ENCODE peak calls at places on chromosomes 3 and 15, in five cellular contexts. One of them, this sample, is unnamed.

GRCh38 chr3:67377299-67377698 is 277.1 kb downstream of the SUCLG2 start:
- DNase-seq in NCI-H1436: no peak
- DNase-seq in AG04450: no peak
- DNase-seq in T-helper 17 cell: no peak
- DNase-seq in T-helper 2 cell: no peak
- DNase-seq in this sample: no peak

GRCh38 chr15:74725845-74726773 is 781 bp upstream of the CYP1A1 start:
- DNase-seq in AG04450: no peak
- DNase-seq in NCI-H1436: no peak
- DNase-seq in T-helper 17 cell: peak
- DNase-seq in T-helper 2 cell: peak
- DNase-seq in this sample: peak

GRCh38 chr3:126117212-126117611 is 33.3 kb upstream of the SLC41A3 start:
- DNase-seq in T-helper 2 cell: no peak
- DNase-seq in AG04450: no peak
- DNase-seq in T-helper 17 cell: no peak
- DNase-seq in NCI-H1436: no peak
- DNase-seq in this sample: no peak

GRCh38 chr3:111737056-111737711 is 121.9 kb upstream of the PHLDB2 start:
- DNase-seq in T-helper 2 cell: no peak
- DNase-seq in NCI-H1436: no peak
- DNase-seq in AG04450: no peak
- DNase-seq in T-helper 17 cell: no peak
- DNase-seq in this sample: no peak

GRCh38 chr15:37891754-37892368 is 42.6 kb upstream of the TMCO5A start:
- DNase-seq in NCI-H1436: peak
- DNase-seq in T-helper 2 cell: no peak
- DNase-seq in AG04450: peak
- DNase-seq in T-helper 17 cell: no peak
- DNase-seq in this sample: no peak

GRCh38 chr15:58475573-58476524 is 44.1 kb downstream of the LIPC start:
- DNase-seq in T-helper 2 cell: no peak
- DNase-seq in NCI-H1436: peak
- DNase-seq in T-helper 17 cell: no peak
- DNase-seq in AG04450: no peak
- DNase-seq in this sample: no peak

GRCh38 chr3:156456771-156457224 is 98.1 kb downstream of the SSR3 start:
- DNase-seq in NCI-H1436: no peak
- DNase-seq in AG04450: no peak
- DNase-seq in T-helper 17 cell: no peak
- DNase-seq in T-helper 2 cell: no peak
- DNase-seq in this sample: no peak

GRCh38 chr3:157330206-157330605 is 106.4 kb upstream of the PTX3 start:
- DNase-seq in NCI-H1436: no peak
- DNase-seq in T-helper 2 cell: no peak
- DNase-seq in AG04450: no peak
- DNase-seq in T-helper 17 cell: no peak
- DNase-seq in this sample: no peak

GRCh38 chr3:16441306-16441898 is 72.1 kb downstream of the RFTN1 start:
- DNase-seq in AG04450: no peak
- DNase-seq in T-helper 2 cell: no peak
- DNase-seq in T-helper 17 cell: no peak
- DNase-seq in NCI-H1436: peak
- DNase-seq in this sample: no peak

GRCh38 chr3:37204314-37204713 is 29.9 kb upstream of the LRRFIP2 start:
- DNase-seq in T-helper 2 cell: no peak
- DNase-seq in NCI-H1436: no peak
- DNase-seq in AG04450: no peak
- DNase-seq in T-helper 17 cell: no peak
- DNase-seq in this sample: no peak

GRCh38 chr3:179706233-179706632 is 53.4 kb downstream of the USP13 start:
- DNase-seq in NCI-H1436: no peak
- DNase-seq in T-helper 17 cell: no peak
- DNase-seq in AG04450: no peak
- DNase-seq in T-helper 2 cell: no peak
- DNase-seq in this sample: no peak

GRCh38 chr3:72255191-72255590 is 470.2 kb upstream of the PROK2 start:
- DNase-seq in T-helper 2 cell: no peak
- DNase-seq in T-helper 17 cell: no peak
- DNase-seq in AG04450: no peak
- DNase-seq in NCI-H1436: no peak
- DNase-seq in this sample: no peak

GRCh38 chr3:187368251-187368733 is at the start of gene RTP4:
- DNase-seq in NCI-H1436: no peak
- DNase-seq in AG04450: no peak
- DNase-seq in T-helper 17 cell: no peak
- DNase-seq in T-helper 2 cell: no peak
- DNase-seq in this sample: peak

GRCh38 chr15:27220199-27220598 is 249.2 kb downstream of the GABRG3 start:
- DNase-seq in AG04450: no peak
- DNase-seq in NCI-H1436: no peak
- DNase-seq in T-helper 17 cell: no peak
- DNase-seq in T-helper 2 cell: no peak
- DNase-seq in this sample: no peak

GRCh38 chr3:94336076-94336741 is 273.3 kb downstream of the NSUN3 start:
- DNase-seq in T-helper 2 cell: no peak
- DNase-seq in AG04450: peak
- DNase-seq in T-helper 17 cell: no peak
- DNase-seq in NCI-H1436: no peak
- DNase-seq in this sample: no peak

GRCh38 chr3:188827593-188827992 is 344.2 kb upstream of the TPRG1 start:
- DNase-seq in T-helper 17 cell: no peak
- DNase-seq in NCI-H1436: no peak
- DNase-seq in T-helper 2 cell: no peak
- DNase-seq in AG04450: no peak
- DNase-seq in this sample: no peak

GRCh38 chr3:59286791-59287531 is 237.1 kb upstream of the CFAP20DC start:
- DNase-seq in NCI-H1436: no peak
- DNase-seq in AG04450: no peak
- DNase-seq in T-helper 2 cell: no peak
- DNase-seq in T-helper 17 cell: no peak
- DNase-seq in this sample: no peak

This sample was measured in memory B cell.